ENCODE peak calls at places on chromosomes 13 and 19, in four cellular contexts. B, H, U and P are unnamed samples.
A peak's percentile ranks its signal among the peaks of the same experiment; 100 is the strongest.

GRCh38 chr19:35843676-35844481 is 8.4 kb downstream of the NPHS1 start:
- DNase-seq in B (peak; percentile 96), H (peak; percentile 93), U (no peak), P (peak; percentile 78)

GRCh38 chr13:27403252-27403678 is 21.2 kb upstream of the GTF3A start:
- DNase-seq in B (no peak), H (no peak), U (peak; percentile 65), P (peak; percentile 63)

GRCh38 chr19:43461303-43461702 is 4.1 kb downstream of the LYPD3 start:
- DNase-seq in B (no peak), H (no peak), U (no peak), P (no peak)

GRCh38 chr13:27918041-27918917 is 1.5 kb upstream of the PDX1 start:
- DNase-seq in B (peak; percentile 34), H (peak; percentile 55), U (no peak), P (no peak)

GRCh38 chr19:30256510-30256850 is 115.7 kb upstream of the ZNF536 start:
- DNase-seq in B (no peak), H (no peak), U (no peak), P (no peak)

GRCh38 chr13:49625392-49626137 is 2.7 kb upstream of the ARL11 start:
- DNase-seq in B (no peak), H (no peak), U (peak; percentile 6), P (no peak)

GRCh38 chr13:98480915-98481510 is 95.9 kb downstream of the STK24 start:
- DNase-seq in B (no peak), H (no peak), U (peak; percentile 69), P (no peak)

GRCh38 chr19:1668339-1669123 is 16.1 kb upstream of the TCF3 start:
- DNase-seq in B (no peak), H (peak; percentile 69), U (no peak), P (no peak)

GRCh38 chr13:20188649-20189553 is 3.8 kb downstream of the GJB2 start:
- DNase-seq in B (peak; percentile 67), H (peak; percentile 56), U (no peak), P (peak; percentile 67)

GRCh38 chr13:49436890-49437289 is 7.0 kb downstream of the CAB39L start:
- DNase-seq in B (no peak), H (no peak), U (peak; percentile 73), P (no peak)

GRCh38 chr19:4337906-4338440 is 654 bp downstream of the STAP2 start:
- DNase-seq in B (no peak), H (no peak), U (no peak), P (peak; percentile 54)

GRCh38 chr19:42140125-42140754 is 8.0 kb upstream of the POU2F2 start:
- DNase-seq in B (peak; percentile 90), H (peak; percentile 91), U (peak; percentile 72), P (peak; percentile 88)

GRCh38 chr19:7382694-7383093 is 34.0 kb downstream of the ARHGEF18 start:
- DNase-seq in B (peak; percentile 45), H (peak; percentile 50), U (no peak), P (no peak)

GRCh38 chr19:49145485-49146407 is 9.4 kb downstream of the HRC start:
- DNase-seq in B (peak; percentile 96), H (peak; percentile 99), U (peak; percentile 71), P (peak; percentile 98)

GRCh38 chr19:49149652-49150105 is 5.5 kb downstream of the HRC start:
- DNase-seq in B (peak; percentile 80), H (peak; percentile 88), U (peak; percentile 83), P (peak; percentile 96)

GRCh38 chr19:49148784-49149651 is 6.2 kb downstream of the HRC start:
- DNase-seq in B (peak; percentile 99), H (peak; percentile 100), U (peak; percentile 86), P (peak; percentile 99)

GRCh38 chr19:49150106-49150943 is 4.9 kb downstream of the HRC start:
- DNase-seq in B (peak; percentile 89), H (peak; percentile 91), U (peak; percentile 65), P (peak; percentile 92)

DNA sequence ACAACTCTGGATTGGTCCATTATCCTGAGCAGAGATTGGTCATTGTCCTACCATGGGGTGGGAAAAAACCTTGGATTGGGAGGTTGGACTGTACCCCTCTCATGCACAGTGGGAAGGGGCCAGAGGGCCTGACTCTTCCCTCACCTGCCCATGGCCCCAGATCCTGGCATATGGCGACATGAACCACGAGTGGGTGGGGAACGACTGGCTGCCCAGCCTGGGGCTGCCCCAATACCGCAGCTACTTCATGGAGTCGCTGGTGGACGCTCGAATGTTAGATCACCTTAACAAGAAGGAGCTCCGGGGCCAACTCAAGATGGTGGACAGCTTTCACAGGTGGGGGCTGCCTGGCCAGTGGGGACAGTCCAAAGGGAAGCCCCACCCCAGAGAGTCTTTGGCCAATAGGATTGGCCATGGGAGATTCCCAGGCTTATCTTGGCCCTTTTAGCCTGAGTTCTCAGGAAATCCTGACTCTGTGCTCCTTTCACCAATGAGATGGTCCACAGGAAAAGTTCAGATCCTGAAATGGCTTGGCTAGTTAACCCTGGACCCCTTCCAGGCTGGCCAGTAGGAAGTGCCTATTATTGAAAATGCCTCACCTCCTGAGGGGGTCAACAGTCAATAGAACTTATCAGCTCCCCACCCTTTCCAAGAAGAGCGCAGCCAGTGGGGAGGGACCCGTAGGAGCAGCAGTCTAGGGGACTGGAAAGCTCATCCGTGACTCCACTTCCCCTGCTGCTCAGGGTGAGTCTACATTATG is 7.1 kb downstream of the HRC start:
- DNase-seq in B (no peak), H (no peak), U (no peak), P (no peak)
- H3K56ac ChIP-seq in B (no peak overlapping the region), H (peak overlapping the region; percentile 70), U (no peak overlapping the region), P (peak overlapping the region; percentile 82)

DNA sequence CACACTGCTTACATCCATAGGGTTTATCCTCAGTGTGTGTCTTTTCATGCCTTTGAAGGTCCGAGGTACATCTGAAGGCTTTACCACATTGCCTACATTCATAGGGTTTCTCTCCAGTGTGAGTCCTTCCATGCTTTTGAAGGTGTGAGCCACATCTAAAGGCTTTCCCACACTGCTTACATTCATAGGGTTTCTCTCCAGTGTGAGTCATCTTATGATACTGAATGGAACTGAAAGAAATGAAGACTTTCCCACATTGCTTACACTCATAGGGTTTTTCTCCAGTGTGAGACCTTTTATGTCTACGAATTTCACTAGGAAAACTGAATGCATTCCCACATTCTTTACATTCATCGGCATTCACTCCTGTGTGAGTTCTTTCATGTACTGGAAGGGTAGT is 7.1 kb downstream of the ZNF20 start:
- DNase-seq in B (no peak), H (no peak), U (no peak), P (peak; percentile 68)
- H3K56ac ChIP-seq in B (no peak overlapping the region), H (no peak overlapping the region), U (no peak overlapping the region), P (no peak overlapping the region)

GRCh38 chr13:59924256-59924655 is 239.5 kb downstream of the DIAPH3 start:
- DNase-seq in B (no peak), H (no peak), U (no peak), P (no peak)
- H3K56ac ChIP-seq in B (no peak overlapping the region), H (no peak overlapping the region), U (no peak overlapping the region), P (no peak overlapping the region)

GRCh38 chr19:45616709-45617027 is 14.7 kb upstream of the GPR4 start:
- DNase-seq in B (peak; percentile 62), H (no peak), U (no peak), P (no peak)

GRCh38 chr19:45621976-45622503 is 17.2 kb downstream of the EML2 start:
- DNase-seq in B (no peak), H (no peak), U (no peak), P (no peak)

GRCh38 chr19:45613926-45614725 is 12.1 kb upstream of the GPR4 start:
- DNase-seq in B (no peak), H (no peak), U (peak; percentile 93), P (no peak)

GRCh38 chr19:45621389-45621788 is 17.8 kb downstream of the EML2 start:
- DNase-seq in B (no peak), H (no peak), U (no peak), P (no peak)

DNA sequence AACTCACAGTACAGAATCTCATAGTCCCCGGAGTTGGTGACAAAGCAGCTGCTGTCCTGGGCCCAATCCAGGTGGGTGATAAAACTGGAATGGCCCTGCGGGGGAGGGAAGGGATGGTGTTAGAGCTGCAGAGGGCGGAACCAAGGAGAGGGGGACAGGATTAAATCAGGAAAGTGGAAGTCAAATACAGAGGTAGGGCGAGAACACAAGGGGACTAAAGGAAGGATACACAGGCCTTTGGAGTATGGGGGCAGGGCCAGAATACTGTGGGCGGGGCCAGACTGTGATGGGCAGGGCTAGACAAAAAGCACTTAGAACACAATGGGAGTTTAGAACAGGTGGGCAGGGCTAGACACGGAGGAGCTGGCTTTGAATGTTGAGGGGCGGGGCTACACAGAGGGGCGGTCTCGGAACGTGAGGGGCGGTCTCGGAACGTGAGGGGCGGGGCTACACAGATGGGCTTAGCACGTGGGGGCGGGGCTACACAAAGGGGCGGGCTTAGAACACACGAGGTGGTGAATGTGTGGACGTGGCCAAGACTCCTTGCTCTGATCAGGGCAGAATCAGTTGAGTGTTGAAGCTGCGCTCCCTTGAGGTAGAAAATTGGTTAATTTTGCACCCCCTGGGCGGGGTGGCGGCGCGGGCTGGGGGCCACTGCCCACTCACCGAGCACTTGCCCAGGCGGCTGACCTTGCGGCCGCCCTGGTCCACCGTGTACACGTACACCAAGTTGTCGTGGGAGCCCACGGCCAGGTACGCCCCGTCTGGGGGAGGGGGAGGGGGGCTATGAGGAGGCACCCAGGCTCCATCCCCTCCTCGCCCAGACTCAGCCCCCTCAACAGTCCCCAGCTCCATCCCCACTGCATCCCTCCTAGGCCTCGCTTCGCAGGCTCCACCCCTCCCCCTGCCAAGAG is 14.0 kb upstream of the GPR4 start:
- DNase-seq in B (peak; percentile 98), H (peak; percentile 99), U (peak; percentile 80), P (peak; percentile 100)
- H3K56ac ChIP-seq in B (no peak overlapping the region), H (peak overlapping the region; percentile 65), U (no peak overlapping the region), P (peak overlapping the region; percentile 95)

GRCh38 chr13:77719128-77719527 is 21.6 kb downstream of the SLAIN1 start:
- DNase-seq in B (no peak), H (no peak), U (no peak), P (no peak)
- H3K56ac ChIP-seq in B (no peak overlapping the region), H (no peak overlapping the region), U (no peak overlapping the region), P (no peak overlapping the region)

GRCh38 chr19:55673889-55674288 is 1.1 kb upstream of the EPN1 start:
- DNase-seq in B (no peak), H (no peak), U (no peak), P (no peak)

GRCh38 chr19:55672418-55672817 is 2.6 kb upstream of the EPN1 start:
- DNase-seq in B (no peak), H (no peak), U (peak; percentile 23), P (no peak)

GRCh38 chr19:55674459-55674840 is 576 bp upstream of the EPN1 start:
- DNase-seq in B (no peak), H (no peak), U (no peak), P (no peak)

GRCh38 chr19:55674841-55675660 is at the start of gene EPN1:
- DNase-seq in B (peak; percentile 98), H (peak; percentile 98), U (peak; percentile 96), P (peak; percentile 98)

DNA sequence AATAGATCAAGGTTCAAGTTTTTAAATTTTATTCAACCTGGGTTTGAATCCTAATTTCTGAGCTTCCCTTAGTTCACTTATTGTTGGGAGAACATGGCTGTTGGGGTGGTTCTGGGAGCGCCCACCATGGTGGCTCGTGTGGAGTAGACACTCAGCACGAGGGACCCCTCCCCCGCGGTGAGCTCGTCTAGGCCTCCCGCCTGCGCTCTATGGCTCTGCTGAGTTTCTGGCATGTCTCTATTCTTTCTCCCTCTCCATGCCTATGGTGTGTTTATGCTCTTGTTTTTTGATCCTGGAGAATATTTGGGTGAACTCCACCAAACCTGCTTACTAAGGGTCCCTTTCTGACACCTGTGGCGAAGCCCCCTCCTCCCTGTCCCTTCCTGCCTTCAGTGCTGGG is 1.6 kb upstream of the EPN1 start:
- DNase-seq in B (no peak), H (no peak), U (no peak), P (peak; percentile 45)
- H3K56ac ChIP-seq in B (no peak overlapping the region), H (no peak overlapping the region), U (no peak overlapping the region), P (peak overlapping the region; percentile 17)